ENCODE peak calls at places on chromosomes 16 and 17, in eight cellular contexts. X is foreskin fibroblast; H is fibroblast of lung; M is CD8-positive, alpha-beta T cell; F is tibial artery; P is naive thymus-derived CD4-positive, alpha-beta T cell; Z is H1; Y is AG04449. C is an unnamed sample.

GRCh38 chr16:30004811-30005242 is 6.0 kb downstream of the DOC2A start:
- DNase-seq in Y (no peak), P (no peak), Z (no peak), H (no peak), X (no peak), M (no peak), F (no peak), C (no peak)

GRCh38 chr16:57629516-57630401 is 1.3 kb downstream of the ADGRG1 start:
- DNase-seq in F (no peak), M (no peak), P (no peak), Y (no peak), Z (no peak), X (no peak), H (no peak), C (no peak)

GRCh38 chr17:47703191-47703591 is 9.2 kb downstream of the TBKBP1 start:
- DNase-seq in F (no peak), M (no peak), P (no peak), X (no peak), Y (no peak), H (no peak), Z (no peak), C (no peak)

GRCh38 chr17:78176548-78177025 is 8.2 kb downstream of the SYNGR2 start:
- DNase-seq in Y (no peak), P (peak; percentile 63), H (peak; percentile 25), M (peak; percentile 89), X (no peak), F (peak; percentile 81), Z (no peak), C (no peak)

GRCh38 chr17:78645421-78646295 is 68.5 kb upstream of the DNAH17 start:
- DNase-seq in M (no peak), F (peak; percentile 88), Z (no peak), H (no peak), P (peak; percentile 34), Y (no peak), X (no peak), C (no peak)

GRCh38 chr16:81838794-81839193 is 59.7 kb downstream of the PLCG2 start:
- DNase-seq in P (no peak), M (no peak), Y (no peak), H (peak; percentile 56), X (peak; percentile 14), F (no peak), Z (no peak), C (no peak)

GRCh38 chr16:56013962-56014552 is 138.9 kb upstream of the CES5A start:
- DNase-seq in P (no peak), X (no peak), Y (no peak), H (no peak), F (no peak), M (no peak), Z (peak; percentile 44), C (peak; percentile 5)

GRCh38 chr17:21240375-21241055 is 12.7 kb downstream of the NATD1 start:
- DNase-seq in Z (no peak), Y (no peak), H (no peak), P (no peak), X (no peak), F (no peak), M (no peak), C (no peak)

GRCh38 chr16:20740007-20740883 is 1.4 kb downstream of the THUMPD1 start:
- DNase-seq in Y (no peak), H (peak; percentile 2), F (no peak), Z (no peak), X (peak; percentile 2), M (no peak), P (peak; percentile 8), C (no peak)

GRCh38 chr17:57468932-57469775 is 212.8 kb downstream of the MSI2 start:
- DNase-seq in M (no peak), Y (no peak), P (no peak), H (no peak), Z (no peak), F (no peak), X (no peak), C (no peak)

GRCh38 chr17:46194393-46195216 is 1.4 kb upstream of the KANSL1 start:
- DNase-seq in Z (no peak), P (peak; percentile 92), F (no peak), Y (no peak), X (peak; percentile 40), H (peak; percentile 44), M (peak; percentile 61), C (peak; percentile 59)

GRCh38 chr16:19705843-19706242 is 12.2 kb downstream of the KNOP1 start:
- DNase-seq in P (no peak), Y (no peak), H (no peak), Z (no peak), M (no peak), F (no peak), X (no peak), C (no peak)

GRCh38 chr17:42682400-42683384 is at the start of gene CNTNAP1:
- DNase-seq in M (no peak), X (peak; percentile 81), H (peak; percentile 71), P (no peak), F (peak; percentile 84), Y (no peak), Z (no peak), C (peak; percentile 52)

GRCh38 chr17:82963104-82963950 is 116.1 kb upstream of the METRNL start:
- DNase-seq in M (peak; percentile 74), P (no peak), X (peak; percentile 77), Y (no peak), F (peak; percentile 91), H (peak; percentile 62), Z (peak; percentile 61), C (peak; percentile 82)

GRCh38 chr17:67027031-67027628 is 17.2 kb upstream of the CACNG1 start:
- DNase-seq in P (no peak), F (no peak), Z (no peak), X (peak; percentile 16), Y (no peak), H (peak; percentile 20), M (no peak), C (peak; percentile 60)

GRCh38 chr16:57469917-57470470 is 7.5 kb downstream of the POLR2C start:
- DNase-seq in H (no peak), F (no peak), Y (no peak), Z (no peak), P (no peak), X (no peak), M (peak; percentile 32), C (no peak)

GRCh38 chr17:64707077-64707591 is 45.0 kb upstream of the SMURF2 start:
- DNase-seq in P (no peak), H (peak; percentile 100), F (peak; percentile 93), X (peak; percentile 100), Y (peak; percentile 96), M (no peak), Z (peak; percentile 49), C (peak; percentile 100)

GRCh38 chr17:41322264-41322902 is 6.9 kb upstream of the KRTAP17-1 start:
- DNase-seq in P (peak; percentile 50), M (peak; percentile 47), Y (peak; percentile 24), F (no peak), X (peak; percentile 62), H (peak; percentile 62), Z (no peak), C (peak; percentile 54)

GRCh38 chr17:76968707-76969597 is 100.7 kb downstream of the MGAT5B start:
- DNase-seq in Z (peak; percentile 96), M (peak; percentile 66), X (no peak), P (peak; percentile 27), F (no peak), Y (no peak), H (peak; percentile 48), C (no peak)

GRCh38 chr16:72921620-72922019 is 126.3 kb downstream of the ZFHX3 start:
- DNase-seq in P (no peak), Y (no peak), X (no peak), H (peak; percentile 72), F (peak; percentile 83), M (no peak), Z (no peak), C (no peak)

GRCh38 chr16:51337662-51338061 is 186.6 kb upstream of the SALL1 start:
- DNase-seq in M (no peak), H (no peak), Z (no peak), P (no peak), Y (no peak), F (no peak), X (no peak), C (no peak)

GRCh38 chr17:26774291-26775218 is 519.4 kb upstream of the WSB1 start:
- DNase-seq in H (no peak), Y (no peak), Z (no peak), P (no peak), X (no peak), M (no peak), F (peak; percentile 33), C (no peak)
- H3K4me3 ChIP-seq in H (no peak overlapping the region), Y (no peak overlapping the region), Z (no peak overlapping the region), P (no peak overlapping the region), X (no peak overlapping the region), M (no peak overlapping the region), F (no peak overlapping the region), C (no peak overlapping the region)

GRCh38 chr17:51155416-51155815 is 2.1 kb downstream of the NME1 start:
- DNase-seq in X (no peak), H (no peak), F (no peak), Z (no peak), P (no peak), Y (no peak), M (no peak), C (no peak)

GRCh38 chr17:51153210-51154072 is at the start of gene NME1:
- DNase-seq in Z (peak; percentile 97), F (peak; percentile 98), Y (peak; percentile 98), X (peak; percentile 98), M (peak; percentile 98), P (peak; percentile 98), H (peak; percentile 99), C (peak; percentile 99)

GRCh38 chr17:51150932-51151331 is 2.4 kb upstream of the NME1 start:
- DNase-seq in M (no peak), F (no peak), P (no peak), X (no peak), Y (no peak), H (no peak), Z (no peak), C (no peak)

GRCh38 chr17:51154176-51154575 is 817 bp downstream of the NME1 start:
- DNase-seq in F (no peak), Y (no peak), P (no peak), H (no peak), Z (no peak), X (no peak), M (no peak), C (peak; percentile 28)

DNA sequence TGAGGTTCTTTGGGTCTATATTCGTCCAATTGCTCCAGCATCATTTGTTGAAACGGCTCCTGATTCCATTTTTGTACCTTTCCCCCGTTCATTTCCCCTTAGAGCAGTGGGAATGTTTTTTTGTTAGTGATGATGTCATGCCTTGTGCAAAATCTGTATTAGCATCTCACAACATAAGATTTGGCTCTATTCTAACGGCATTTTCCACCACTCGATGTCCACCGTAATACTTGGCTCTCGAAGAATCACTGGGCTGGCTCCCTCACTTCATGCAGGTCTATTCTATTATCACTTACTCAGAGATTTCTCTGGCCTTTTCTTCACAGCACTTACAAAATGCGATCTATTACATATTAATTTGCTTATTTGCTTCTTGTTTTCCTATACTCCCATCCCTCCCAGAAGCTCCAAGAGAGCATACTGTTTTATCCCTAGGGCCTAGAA is 571 bp upstream of the NME1 start:
- DNase-seq in Y (no peak), X (no peak), F (no peak), M (no peak), H (peak; percentile 42), P (no peak), Z (no peak), C (no peak)
- H3K4me3 ChIP-seq in Y (peak overlapping the region; percentile 46), X (peak overlapping the region; percentile 24), F (peak overlapping the region; percentile 83), M (peak overlapping the region; percentile 14), H (peak overlapping the region; percentile 74), P (peak overlapping the region; percentile 8), Z (peak overlapping the region; percentile 76), C (peak overlapping the region; percentile 61)

GRCh38 chr17:74532115-74532514 is 840 bp upstream of the CD300LB start:
- DNase-seq in M (peak; percentile 23), H (no peak), P (no peak), Z (peak; percentile 3), F (peak; percentile 79), Y (no peak), X (no peak), C (no peak)
- H3K4me3 ChIP-seq in M (no peak overlapping the region), H (no peak overlapping the region), P (no peak overlapping the region), Z (no peak overlapping the region), F (no peak overlapping the region), Y (no peak overlapping the region), X (no peak overlapping the region), C (no peak overlapping the region)

GRCh38 chr16:2519711-2520080 is 475 bp upstream of the AMDHD2 start:
- DNase-seq in X (no peak), Y (no peak), F (no peak), M (no peak), P (no peak), H (no peak), Z (no peak), C (no peak)
- H3K4me3 ChIP-seq in X (no peak overlapping the region), Y (peak overlapping the region; percentile 26), F (peak overlapping the region; percentile 67), M (no peak overlapping the region), P (no peak overlapping the region), H (peak overlapping the region; percentile 7), Z (peak overlapping the region; percentile 82), C (peak overlapping the region; percentile 60)

C was measured in SJSA1.